ENCODE peak calls at places on chromosome 22, in nine cellular contexts. One of them, this sample, is unnamed.

GRCh38 chr22:23099525-23099792 is 29.1 kb downstream of the GNAZ start:
- DNase-seq in colonic mucosa: no peak
- DNase-seq in right lobe of liver: no peak
- DNase-seq in myocyte: peak
- DNase-seq in stimulated activated CD4-positive, alpha-beta T cell treated with anti-CD3 and anti-CD28 coated beads, Interleukin-4, amount 100 ng/mL, for 48 hours: no peak
- DNase-seq in sciatic nerve: no peak
- DNase-seq in AG04449: no peak
- DNase-seq in NCI-H1417: no peak
- DNase-seq in mesendoderm: no peak
- DNase-seq in this sample: no peak

GRCh38 chr22:42132457-42132856 is 1.8 kb upstream of the CYP2D6 start:
- DNase-seq in right lobe of liver: no peak
- DNase-seq in mesendoderm: no peak
- DNase-seq in AG04449: no peak
- DNase-seq in NCI-H1417: no peak
- DNase-seq in stimulated activated CD4-positive, alpha-beta T cell treated with anti-CD3 and anti-CD28 coated beads, Interleukin-4, amount 100 ng/mL, for 48 hours: no peak
- DNase-seq in myocyte: no peak
- DNase-seq in sciatic nerve: peak
- DNase-seq in colonic mucosa: no peak
- DNase-seq in this sample: no peak

GRCh38 chr22:38881464-38881871 is 9.5 kb upstream of the CBX6 start:
- DNase-seq in right lobe of liver: no peak
- DNase-seq in colonic mucosa: peak
- DNase-seq in mesendoderm: no peak
- DNase-seq in AG04449: peak
- DNase-seq in sciatic nerve: peak
- DNase-seq in myocyte: peak
- DNase-seq in stimulated activated CD4-positive, alpha-beta T cell treated with anti-CD3 and anti-CD28 coated beads, Interleukin-4, amount 100 ng/mL, for 48 hours: no peak
- DNase-seq in NCI-H1417: no peak
- DNase-seq in this sample: no peak

GRCh38 chr22:29096736-29097669 is 24.2 kb downstream of the KREMEN1 start:
- DNase-seq in right lobe of liver: no peak
- DNase-seq in colonic mucosa: peak
- DNase-seq in NCI-H1417: no peak
- DNase-seq in stimulated activated CD4-positive, alpha-beta T cell treated with anti-CD3 and anti-CD28 coated beads, Interleukin-4, amount 100 ng/mL, for 48 hours: no peak
- DNase-seq in myocyte: no peak
- DNase-seq in sciatic nerve: no peak
- DNase-seq in mesendoderm: no peak
- DNase-seq in AG04449: no peak
- DNase-seq in this sample: no peak

GRCh38 chr22:25212337-25212736 is 7.1 kb upstream of the CRYBB2 start:
- DNase-seq in stimulated activated CD4-positive, alpha-beta T cell treated with anti-CD3 and anti-CD28 coated beads, Interleukin-4, amount 100 ng/mL, for 48 hours: no peak
- DNase-seq in right lobe of liver: no peak
- DNase-seq in myocyte: no peak
- DNase-seq in sciatic nerve: no peak
- DNase-seq in AG04449: no peak
- DNase-seq in mesendoderm: no peak
- DNase-seq in colonic mucosa: no peak
- DNase-seq in NCI-H1417: no peak
- DNase-seq in this sample: no peak

GRCh38 chr22:18078329-18079041 is 695 bp downstream of the PEX26 start:
- DNase-seq in right lobe of liver: peak
- DNase-seq in mesendoderm: peak
- DNase-seq in NCI-H1417: no peak
- DNase-seq in stimulated activated CD4-positive, alpha-beta T cell treated with anti-CD3 and anti-CD28 coated beads, Interleukin-4, amount 100 ng/mL, for 48 hours: peak
- DNase-seq in sciatic nerve: no peak
- DNase-seq in myocyte: peak
- DNase-seq in AG04449: no peak
- DNase-seq in colonic mucosa: peak
- DNase-seq in this sample: peak

GRCh38 chr22:29481265-29482000 is 1.4 kb downstream of the NEFH start:
- DNase-seq in myocyte: peak
- DNase-seq in colonic mucosa: no peak
- DNase-seq in right lobe of liver: no peak
- DNase-seq in stimulated activated CD4-positive, alpha-beta T cell treated with anti-CD3 and anti-CD28 coated beads, Interleukin-4, amount 100 ng/mL, for 48 hours: no peak
- DNase-seq in mesendoderm: peak
- DNase-seq in NCI-H1417: no peak
- DNase-seq in sciatic nerve: no peak
- DNase-seq in AG04449: no peak
- DNase-seq in this sample: no peak

GRCh38 chr22:42169055-42169469 is 38.5 kb upstream of the CYP2D6 start:
- DNase-seq in AG04449: no peak
- DNase-seq in myocyte: peak
- DNase-seq in NCI-H1417: peak
- DNase-seq in sciatic nerve: peak
- DNase-seq in right lobe of liver: peak
- DNase-seq in stimulated activated CD4-positive, alpha-beta T cell treated with anti-CD3 and anti-CD28 coated beads, Interleukin-4, amount 100 ng/mL, for 48 hours: peak
- DNase-seq in colonic mucosa: peak
- DNase-seq in mesendoderm: peak
- DNase-seq in this sample: peak

GRCh38 chr22:45999379-45999971 is 22.5 kb upstream of the WNT7B start:
- DNase-seq in AG04449: no peak
- DNase-seq in NCI-H1417: no peak
- DNase-seq in mesendoderm: no peak
- DNase-seq in colonic mucosa: no peak
- DNase-seq in right lobe of liver: no peak
- DNase-seq in stimulated activated CD4-positive, alpha-beta T cell treated with anti-CD3 and anti-CD28 coated beads, Interleukin-4, amount 100 ng/mL, for 48 hours: no peak
- DNase-seq in myocyte: no peak
- DNase-seq in sciatic nerve: no peak
- DNase-seq in this sample: no peak

GRCh38 chr22:22692707-22693530 is 48.5 kb downstream of the GGTLC2 start:
- DNase-seq in AG04449: no peak
- DNase-seq in NCI-H1417: peak
- DNase-seq in myocyte: no peak
- DNase-seq in sciatic nerve: no peak
- DNase-seq in stimulated activated CD4-positive, alpha-beta T cell treated with anti-CD3 and anti-CD28 coated beads, Interleukin-4, amount 100 ng/mL, for 48 hours: peak
- DNase-seq in mesendoderm: peak
- DNase-seq in right lobe of liver: peak
- DNase-seq in colonic mucosa: peak
- DNase-seq in this sample: peak

GRCh38 chr22:27554106-27554814 is 247.3 kb downstream of the MN1 start:
- DNase-seq in right lobe of liver: no peak
- DNase-seq in sciatic nerve: no peak
- DNase-seq in AG04449: no peak
- DNase-seq in mesendoderm: peak
- DNase-seq in stimulated activated CD4-positive, alpha-beta T cell treated with anti-CD3 and anti-CD28 coated beads, Interleukin-4, amount 100 ng/mL, for 48 hours: no peak
- DNase-seq in NCI-H1417: no peak
- DNase-seq in colonic mucosa: peak
- DNase-seq in myocyte: no peak
- DNase-seq in this sample: no peak

GRCh38 chr22:45181240-45181639 is 17.5 kb downstream of the NUP50 start:
- DNase-seq in AG04449: no peak
- DNase-seq in stimulated activated CD4-positive, alpha-beta T cell treated with anti-CD3 and anti-CD28 coated beads, Interleukin-4, amount 100 ng/mL, for 48 hours: no peak
- DNase-seq in colonic mucosa: no peak
- DNase-seq in mesendoderm: no peak
- DNase-seq in myocyte: no peak
- DNase-seq in NCI-H1417: no peak
- DNase-seq in right lobe of liver: no peak
- DNase-seq in sciatic nerve: no peak
- DNase-seq in this sample: no peak

GRCh38 chr22:42978453-42979103 is 36.4 kb downstream of the PACSIN2 start:
- DNase-seq in right lobe of liver: no peak
- DNase-seq in mesendoderm: peak
- DNase-seq in AG04449: no peak
- DNase-seq in stimulated activated CD4-positive, alpha-beta T cell treated with anti-CD3 and anti-CD28 coated beads, Interleukin-4, amount 100 ng/mL, for 48 hours: no peak
- DNase-seq in NCI-H1417: no peak
- DNase-seq in sciatic nerve: no peak
- DNase-seq in myocyte: peak
- DNase-seq in colonic mucosa: no peak
- DNase-seq in this sample: no peak

GRCh38 chr22:44439356-44440223 is 58.4 kb downstream of the RTL6 start:
- DNase-seq in stimulated activated CD4-positive, alpha-beta T cell treated with anti-CD3 and anti-CD28 coated beads, Interleukin-4, amount 100 ng/mL, for 48 hours: no peak
- DNase-seq in right lobe of liver: no peak
- DNase-seq in sciatic nerve: peak
- DNase-seq in AG04449: no peak
- DNase-seq in colonic mucosa: no peak
- DNase-seq in mesendoderm: no peak
- DNase-seq in myocyte: no peak
- DNase-seq in NCI-H1417: no peak
- DNase-seq in this sample: no peak

GRCh38 chr22:19817561-19818263 is 37.0 kb downstream of the GNB1L start:
- DNase-seq in colonic mucosa: no peak
- DNase-seq in AG04449: no peak
- DNase-seq in sciatic nerve: peak
- DNase-seq in NCI-H1417: peak
- DNase-seq in right lobe of liver: no peak
- DNase-seq in stimulated activated CD4-positive, alpha-beta T cell treated with anti-CD3 and anti-CD28 coated beads, Interleukin-4, amount 100 ng/mL, for 48 hours: no peak
- DNase-seq in myocyte: no peak
- DNase-seq in mesendoderm: no peak
- DNase-seq in this sample: no peak

GRCh38 chr22:49567894-49568750 is 259.6 kb downstream of the BRD1 start:
- DNase-seq in stimulated activated CD4-positive, alpha-beta T cell treated with anti-CD3 and anti-CD28 coated beads, Interleukin-4, amount 100 ng/mL, for 48 hours: no peak
- DNase-seq in NCI-H1417: no peak
- DNase-seq in right lobe of liver: peak
- DNase-seq in sciatic nerve: peak
- DNase-seq in mesendoderm: no peak
- DNase-seq in AG04449: no peak
- DNase-seq in myocyte: no peak
- DNase-seq in colonic mucosa: no peak
- DNase-seq in this sample: no peak

GRCh38 chr22:39173787-39174497 is 21.5 kb upstream of the CBX7 start:
- DNase-seq in AG04449: no peak
- DNase-seq in colonic mucosa: no peak
- DNase-seq in mesendoderm: peak
- DNase-seq in right lobe of liver: no peak
- DNase-seq in NCI-H1417: no peak
- DNase-seq in stimulated activated CD4-positive, alpha-beta T cell treated with anti-CD3 and anti-CD28 coated beads, Interleukin-4, amount 100 ng/mL, for 48 hours: no peak
- DNase-seq in myocyte: no peak
- DNase-seq in sciatic nerve: no peak
- DNase-seq in this sample: peak

GRCh38 chr22:18109410-18110193 is 1.0 kb upstream of the TUBA8 start:
- DNase-seq in stimulated activated CD4-positive, alpha-beta T cell treated with anti-CD3 and anti-CD28 coated beads, Interleukin-4, amount 100 ng/mL, for 48 hours: no peak
- DNase-seq in NCI-H1417: no peak
- DNase-seq in AG04449: no peak
- DNase-seq in right lobe of liver: no peak
- DNase-seq in colonic mucosa: no peak
- DNase-seq in sciatic nerve: no peak
- DNase-seq in mesendoderm: no peak
- DNase-seq in myocyte: no peak
- DNase-seq in this sample: no peak

GRCh38 chr22:40567106-40567505 is 69.4 kb downstream of the MRTFA start:
- DNase-seq in myocyte: no peak
- DNase-seq in NCI-H1417: no peak
- DNase-seq in sciatic nerve: no peak
- DNase-seq in colonic mucosa: no peak
- DNase-seq in AG04449: peak
- DNase-seq in stimulated activated CD4-positive, alpha-beta T cell treated with anti-CD3 and anti-CD28 coated beads, Interleukin-4, amount 100 ng/mL, for 48 hours: no peak
- DNase-seq in mesendoderm: no peak
- DNase-seq in right lobe of liver: no peak
- DNase-seq in this sample: no peak

GRCh38 chr22:39343259-39344045 is 6.3 kb upstream of the SYNGR1 start:
- DNase-seq in sciatic nerve: peak
- DNase-seq in AG04449: no peak
- DNase-seq in mesendoderm: peak
- DNase-seq in NCI-H1417: peak
- DNase-seq in myocyte: peak
- DNase-seq in right lobe of liver: peak
- DNase-seq in colonic mucosa: peak
- DNase-seq in stimulated activated CD4-positive, alpha-beta T cell treated with anti-CD3 and anti-CD28 coated beads, Interleukin-4, amount 100 ng/mL, for 48 hours: peak
- DNase-seq in this sample: no peak

GRCh38 chr22:45242778-45243191 is 2.1 kb upstream of the KIAA0930 start:
- DNase-seq in right lobe of liver: peak
- DNase-seq in NCI-H1417: no peak
- DNase-seq in stimulated activated CD4-positive, alpha-beta T cell treated with anti-CD3 and anti-CD28 coated beads, Interleukin-4, amount 100 ng/mL, for 48 hours: no peak
- DNase-seq in mesendoderm: peak
- DNase-seq in sciatic nerve: no peak
- DNase-seq in colonic mucosa: peak
- DNase-seq in myocyte: no peak
- DNase-seq in AG04449: no peak
- DNase-seq in this sample: no peak

This sample was measured in effector memory CD4-positive, alpha-beta T cell.